ENCODE peak calls at places on chromosomes 5 and 9, in seven cellular contexts. One of them, this sample, is unnamed.

GRCh38 chr5:130724658-130725057 is 440.4 kb downstream of the HINT1 start:
- DNase-seq in amniotic epithelial cell: no peak
- DNase-seq in adipocyte: no peak
- DNase-seq in stimulated activated CD4-positive, alpha-beta T cell treated with anti-CD3 and anti-CD28 coated beads, Interleukin-2, amount 100 ng/mL, for 48 hours: no peak
- DNase-seq in activated gamma-delta T cell treated with anti-CD3 and anti-CD28 coated beads, Interleukin-2, amount 50 U/mL, for 16 hours: no peak
- DNase-seq in smooth muscle cell of the brain vasculature: no peak
- DNase-seq in T-helper 2 cell: no peak
- DNase-seq in this sample: no peak

GRCh38 chr9:90966475-90967150 is 165.0 kb downstream of the SYK start:
- DNase-seq in stimulated activated CD4-positive, alpha-beta T cell treated with anti-CD3 and anti-CD28 coated beads, Interleukin-2, amount 100 ng/mL, for 48 hours: peak
- DNase-seq in smooth muscle cell of the brain vasculature: no peak
- DNase-seq in T-helper 2 cell: no peak
- DNase-seq in activated gamma-delta T cell treated with anti-CD3 and anti-CD28 coated beads, Interleukin-2, amount 50 U/mL, for 16 hours: no peak
- DNase-seq in adipocyte: peak
- DNase-seq in amniotic epithelial cell: no peak
- DNase-seq in this sample: peak

GRCh38 chr5:179820483-179821297 is at the start of gene SQSTM1:
- DNase-seq in stimulated activated CD4-positive, alpha-beta T cell treated with anti-CD3 and anti-CD28 coated beads, Interleukin-2, amount 100 ng/mL, for 48 hours: peak
- DNase-seq in T-helper 2 cell: peak
- DNase-seq in amniotic epithelial cell: peak
- DNase-seq in smooth muscle cell of the brain vasculature: no peak
- DNase-seq in adipocyte: peak
- DNase-seq in activated gamma-delta T cell treated with anti-CD3 and anti-CD28 coated beads, Interleukin-2, amount 50 U/mL, for 16 hours: peak
- DNase-seq in this sample: peak

GRCh38 chr5:141875022-141875740 is 3.0 kb downstream of the PCDH1 start:
- DNase-seq in amniotic epithelial cell: no peak
- DNase-seq in activated gamma-delta T cell treated with anti-CD3 and anti-CD28 coated beads, Interleukin-2, amount 50 U/mL, for 16 hours: no peak
- DNase-seq in stimulated activated CD4-positive, alpha-beta T cell treated with anti-CD3 and anti-CD28 coated beads, Interleukin-2, amount 100 ng/mL, for 48 hours: no peak
- DNase-seq in smooth muscle cell of the brain vasculature: no peak
- DNase-seq in T-helper 2 cell: no peak
- DNase-seq in adipocyte: no peak
- DNase-seq in this sample: no peak

GRCh38 chr9:110142868-110143866 is 64.8 kb downstream of the C9orf152 start:
- DNase-seq in amniotic epithelial cell: no peak
- DNase-seq in T-helper 2 cell: no peak
- DNase-seq in adipocyte: no peak
- DNase-seq in smooth muscle cell of the brain vasculature: no peak
- DNase-seq in activated gamma-delta T cell treated with anti-CD3 and anti-CD28 coated beads, Interleukin-2, amount 50 U/mL, for 16 hours: no peak
- DNase-seq in stimulated activated CD4-positive, alpha-beta T cell treated with anti-CD3 and anti-CD28 coated beads, Interleukin-2, amount 100 ng/mL, for 48 hours: no peak
- DNase-seq in this sample: peak

GRCh38 chr9:69249337-69249736 is 75.3 kb downstream of the TJP2 start:
- DNase-seq in smooth muscle cell of the brain vasculature: no peak
- DNase-seq in stimulated activated CD4-positive, alpha-beta T cell treated with anti-CD3 and anti-CD28 coated beads, Interleukin-2, amount 100 ng/mL, for 48 hours: no peak
- DNase-seq in activated gamma-delta T cell treated with anti-CD3 and anti-CD28 coated beads, Interleukin-2, amount 50 U/mL, for 16 hours: no peak
- DNase-seq in adipocyte: no peak
- DNase-seq in amniotic epithelial cell: no peak
- DNase-seq in T-helper 2 cell: no peak
- DNase-seq in this sample: peak

GRCh38 chr5:90477073-90477472 is 2.4 kb downstream of the POLR3G start:
- DNase-seq in smooth muscle cell of the brain vasculature: no peak
- DNase-seq in activated gamma-delta T cell treated with anti-CD3 and anti-CD28 coated beads, Interleukin-2, amount 50 U/mL, for 16 hours: no peak
- DNase-seq in amniotic epithelial cell: no peak
- DNase-seq in stimulated activated CD4-positive, alpha-beta T cell treated with anti-CD3 and anti-CD28 coated beads, Interleukin-2, amount 100 ng/mL, for 48 hours: no peak
- DNase-seq in adipocyte: no peak
- DNase-seq in T-helper 2 cell: no peak
- DNase-seq in this sample: peak

GRCh38 chr9:35481347-35481975 is 8.4 kb upstream of the RUSC2 start:
- DNase-seq in adipocyte: peak
- DNase-seq in smooth muscle cell of the brain vasculature: peak
- DNase-seq in amniotic epithelial cell: peak
- DNase-seq in stimulated activated CD4-positive, alpha-beta T cell treated with anti-CD3 and anti-CD28 coated beads, Interleukin-2, amount 100 ng/mL, for 48 hours: no peak
- DNase-seq in activated gamma-delta T cell treated with anti-CD3 and anti-CD28 coated beads, Interleukin-2, amount 50 U/mL, for 16 hours: no peak
- DNase-seq in T-helper 2 cell: no peak
- DNase-seq in this sample: peak

GRCh38 chr5:32100230-32100629 is 73.9 kb downstream of the GOLPH3 start:
- DNase-seq in amniotic epithelial cell: peak
- DNase-seq in T-helper 2 cell: no peak
- DNase-seq in adipocyte: peak
- DNase-seq in stimulated activated CD4-positive, alpha-beta T cell treated with anti-CD3 and anti-CD28 coated beads, Interleukin-2, amount 100 ng/mL, for 48 hours: no peak
- DNase-seq in smooth muscle cell of the brain vasculature: no peak
- DNase-seq in activated gamma-delta T cell treated with anti-CD3 and anti-CD28 coated beads, Interleukin-2, amount 50 U/mL, for 16 hours: no peak
- DNase-seq in this sample: no peak

GRCh38 chr5:163916856-163917255 is 411.4 kb downstream of the MAT2B start:
- DNase-seq in smooth muscle cell of the brain vasculature: no peak
- DNase-seq in amniotic epithelial cell: peak
- DNase-seq in T-helper 2 cell: no peak
- DNase-seq in adipocyte: no peak
- DNase-seq in stimulated activated CD4-positive, alpha-beta T cell treated with anti-CD3 and anti-CD28 coated beads, Interleukin-2, amount 100 ng/mL, for 48 hours: no peak
- DNase-seq in activated gamma-delta T cell treated with anti-CD3 and anti-CD28 coated beads, Interleukin-2, amount 50 U/mL, for 16 hours: no peak
- DNase-seq in this sample: peak

GRCh38 chr9:134571946-134572914 is 69.4 kb upstream of the COL5A1 start:
- DNase-seq in T-helper 2 cell: no peak
- DNase-seq in adipocyte: no peak
- DNase-seq in amniotic epithelial cell: peak
- DNase-seq in activated gamma-delta T cell treated with anti-CD3 and anti-CD28 coated beads, Interleukin-2, amount 50 U/mL, for 16 hours: no peak
- DNase-seq in smooth muscle cell of the brain vasculature: no peak
- DNase-seq in stimulated activated CD4-positive, alpha-beta T cell treated with anti-CD3 and anti-CD28 coated beads, Interleukin-2, amount 100 ng/mL, for 48 hours: no peak
- DNase-seq in this sample: no peak

GRCh38 chr9:131290039-131290766 is 680 bp downstream of the PLPP7 start:
- DNase-seq in amniotic epithelial cell: no peak
- DNase-seq in T-helper 2 cell: no peak
- DNase-seq in adipocyte: no peak
- DNase-seq in activated gamma-delta T cell treated with anti-CD3 and anti-CD28 coated beads, Interleukin-2, amount 50 U/mL, for 16 hours: no peak
- DNase-seq in stimulated activated CD4-positive, alpha-beta T cell treated with anti-CD3 and anti-CD28 coated beads, Interleukin-2, amount 100 ng/mL, for 48 hours: no peak
- DNase-seq in smooth muscle cell of the brain vasculature: no peak
- DNase-seq in this sample: no peak

GRCh38 chr9:107710552-107710951 is 221.0 kb upstream of the KLF4 start:
- DNase-seq in stimulated activated CD4-positive, alpha-beta T cell treated with anti-CD3 and anti-CD28 coated beads, Interleukin-2, amount 100 ng/mL, for 48 hours: no peak
- DNase-seq in amniotic epithelial cell: no peak
- DNase-seq in T-helper 2 cell: no peak
- DNase-seq in smooth muscle cell of the brain vasculature: no peak
- DNase-seq in adipocyte: peak
- DNase-seq in activated gamma-delta T cell treated with anti-CD3 and anti-CD28 coated beads, Interleukin-2, amount 50 U/mL, for 16 hours: no peak
- DNase-seq in this sample: no peak

GRCh38 chr5:174453690-174454089 is 270.7 kb upstream of the MSX2 start:
- DNase-seq in amniotic epithelial cell: no peak
- DNase-seq in stimulated activated CD4-positive, alpha-beta T cell treated with anti-CD3 and anti-CD28 coated beads, Interleukin-2, amount 100 ng/mL, for 48 hours: no peak
- DNase-seq in T-helper 2 cell: no peak
- DNase-seq in adipocyte: peak
- DNase-seq in smooth muscle cell of the brain vasculature: no peak
- DNase-seq in activated gamma-delta T cell treated with anti-CD3 and anti-CD28 coated beads, Interleukin-2, amount 50 U/mL, for 16 hours: no peak
- DNase-seq in this sample: no peak

GRCh38 chr9:88976186-88976887 is 14.9 kb upstream of the S1PR3 start:
- DNase-seq in adipocyte: no peak
- DNase-seq in T-helper 2 cell: no peak
- DNase-seq in stimulated activated CD4-positive, alpha-beta T cell treated with anti-CD3 and anti-CD28 coated beads, Interleukin-2, amount 100 ng/mL, for 48 hours: no peak
- DNase-seq in activated gamma-delta T cell treated with anti-CD3 and anti-CD28 coated beads, Interleukin-2, amount 50 U/mL, for 16 hours: no peak
- DNase-seq in amniotic epithelial cell: no peak
- DNase-seq in smooth muscle cell of the brain vasculature: no peak
- DNase-seq in this sample: no peak

GRCh38 chr9:19675492-19675891 is 113.3 kb downstream of the SLC24A2 start:
- DNase-seq in smooth muscle cell of the brain vasculature: no peak
- DNase-seq in amniotic epithelial cell: no peak
- DNase-seq in T-helper 2 cell: no peak
- DNase-seq in stimulated activated CD4-positive, alpha-beta T cell treated with anti-CD3 and anti-CD28 coated beads, Interleukin-2, amount 100 ng/mL, for 48 hours: no peak
- DNase-seq in adipocyte: no peak
- DNase-seq in activated gamma-delta T cell treated with anti-CD3 and anti-CD28 coated beads, Interleukin-2, amount 50 U/mL, for 16 hours: no peak
- DNase-seq in this sample: no peak

GRCh38 chr5:181205735-181206401 is 872 bp upstream of the TRIM7 start:
- DNase-seq in smooth muscle cell of the brain vasculature: no peak
- DNase-seq in activated gamma-delta T cell treated with anti-CD3 and anti-CD28 coated beads, Interleukin-2, amount 50 U/mL, for 16 hours: no peak
- DNase-seq in amniotic epithelial cell: peak
- DNase-seq in stimulated activated CD4-positive, alpha-beta T cell treated with anti-CD3 and anti-CD28 coated beads, Interleukin-2, amount 100 ng/mL, for 48 hours: no peak
- DNase-seq in T-helper 2 cell: no peak
- DNase-seq in adipocyte: no peak
- DNase-seq in this sample: peak

GRCh38 chr9:19660019-19660418 is 128.8 kb downstream of the SLC24A2 start:
- DNase-seq in smooth muscle cell of the brain vasculature: no peak
- DNase-seq in T-helper 2 cell: no peak
- DNase-seq in adipocyte: no peak
- DNase-seq in amniotic epithelial cell: no peak
- DNase-seq in stimulated activated CD4-positive, alpha-beta T cell treated with anti-CD3 and anti-CD28 coated beads, Interleukin-2, amount 100 ng/mL, for 48 hours: no peak
- DNase-seq in activated gamma-delta T cell treated with anti-CD3 and anti-CD28 coated beads, Interleukin-2, amount 50 U/mL, for 16 hours: no peak
- DNase-seq in this sample: no peak

GRCh38 chr5:100647461-100648230 is 112.5 kb downstream of the FAM174A start:
- DNase-seq in adipocyte: peak
- DNase-seq in activated gamma-delta T cell treated with anti-CD3 and anti-CD28 coated beads, Interleukin-2, amount 50 U/mL, for 16 hours: no peak
- DNase-seq in stimulated activated CD4-positive, alpha-beta T cell treated with anti-CD3 and anti-CD28 coated beads, Interleukin-2, amount 100 ng/mL, for 48 hours: no peak
- DNase-seq in T-helper 2 cell: no peak
- DNase-seq in smooth muscle cell of the brain vasculature: no peak
- DNase-seq in amniotic epithelial cell: peak
- DNase-seq in this sample: peak

GRCh38 chr9:15206949-15207696 is 99.9 kb downstream of the TTC39B start:
- DNase-seq in activated gamma-delta T cell treated with anti-CD3 and anti-CD28 coated beads, Interleukin-2, amount 50 U/mL, for 16 hours: no peak
- DNase-seq in stimulated activated CD4-positive, alpha-beta T cell treated with anti-CD3 and anti-CD28 coated beads, Interleukin-2, amount 100 ng/mL, for 48 hours: no peak
- DNase-seq in smooth muscle cell of the brain vasculature: no peak
- DNase-seq in adipocyte: no peak
- DNase-seq in amniotic epithelial cell: no peak
- DNase-seq in T-helper 2 cell: no peak
- DNase-seq in this sample: no peak

GRCh38 chr9:88387035-88387732 is 1.1 kb upstream of the SPIN1 start:
- DNase-seq in smooth muscle cell of the brain vasculature: no peak
- DNase-seq in amniotic epithelial cell: peak
- DNase-seq in T-helper 2 cell: no peak
- DNase-seq in activated gamma-delta T cell treated with anti-CD3 and anti-CD28 coated beads, Interleukin-2, amount 50 U/mL, for 16 hours: peak
- DNase-seq in adipocyte: peak
- DNase-seq in stimulated activated CD4-positive, alpha-beta T cell treated with anti-CD3 and anti-CD28 coated beads, Interleukin-2, amount 100 ng/mL, for 48 hours: peak
- DNase-seq in this sample: peak

GRCh38 chr5:124634820-124635323 is 111.6 kb downstream of the ZNF608 start:
- DNase-seq in adipocyte: peak
- DNase-seq in smooth muscle cell of the brain vasculature: no peak
- DNase-seq in amniotic epithelial cell: peak
- DNase-seq in activated gamma-delta T cell treated with anti-CD3 and anti-CD28 coated beads, Interleukin-2, amount 50 U/mL, for 16 hours: no peak
- DNase-seq in T-helper 2 cell: no peak
- DNase-seq in stimulated activated CD4-positive, alpha-beta T cell treated with anti-CD3 and anti-CD28 coated beads, Interleukin-2, amount 100 ng/mL, for 48 hours: no peak
- DNase-seq in this sample: no peak

GRCh38 chr5:55633574-55634203 is 78.4 kb downstream of the SLC38A9 start:
- DNase-seq in activated gamma-delta T cell treated with anti-CD3 and anti-CD28 coated beads, Interleukin-2, amount 50 U/mL, for 16 hours: no peak
- DNase-seq in T-helper 2 cell: no peak
- DNase-seq in stimulated activated CD4-positive, alpha-beta T cell treated with anti-CD3 and anti-CD28 coated beads, Interleukin-2, amount 100 ng/mL, for 48 hours: no peak
- DNase-seq in amniotic epithelial cell: no peak
- DNase-seq in smooth muscle cell of the brain vasculature: no peak
- DNase-seq in adipocyte: peak
- DNase-seq in this sample: peak

GRCh38 chr5:92962752-92963151 is 618.3 kb downstream of the NR2F1-AS1 start:
- DNase-seq in amniotic epithelial cell: no peak
- DNase-seq in adipocyte: peak
- DNase-seq in stimulated activated CD4-positive, alpha-beta T cell treated with anti-CD3 and anti-CD28 coated beads, Interleukin-2, amount 100 ng/mL, for 48 hours: no peak
- DNase-seq in smooth muscle cell of the brain vasculature: no peak
- DNase-seq in T-helper 2 cell: no peak
- DNase-seq in activated gamma-delta T cell treated with anti-CD3 and anti-CD28 coated beads, Interleukin-2, amount 50 U/mL, for 16 hours: no peak
- DNase-seq in this sample: no peak

GRCh38 chr5:170737591-170737990 is 45.9 kb upstream of the GABRP start:
- DNase-seq in smooth muscle cell of the brain vasculature: no peak
- DNase-seq in adipocyte: no peak
- DNase-seq in activated gamma-delta T cell treated with anti-CD3 and anti-CD28 coated beads, Interleukin-2, amount 50 U/mL, for 16 hours: no peak
- DNase-seq in T-helper 2 cell: no peak
- DNase-seq in amniotic epithelial cell: no peak
- DNase-seq in stimulated activated CD4-positive, alpha-beta T cell treated with anti-CD3 and anti-CD28 coated beads, Interleukin-2, amount 100 ng/mL, for 48 hours: no peak
- DNase-seq in this sample: no peak

GRCh38 chr5:172726966-172727365 is 44.0 kb downstream of the DUSP1 start:
- DNase-seq in activated gamma-delta T cell treated with anti-CD3 and anti-CD28 coated beads, Interleukin-2, amount 50 U/mL, for 16 hours: no peak
- DNase-seq in T-helper 2 cell: no peak
- DNase-seq in smooth muscle cell of the brain vasculature: no peak
- DNase-seq in adipocyte: no peak
- DNase-seq in stimulated activated CD4-positive, alpha-beta T cell treated with anti-CD3 and anti-CD28 coated beads, Interleukin-2, amount 100 ng/mL, for 48 hours: no peak
- DNase-seq in amniotic epithelial cell: no peak
- DNase-seq in this sample: no peak

GRCh38 chr5:110150199-110150598 is 460.5 kb downstream of the MAN2A1 start:
- DNase-seq in smooth muscle cell of the brain vasculature: peak
- DNase-seq in T-helper 2 cell: no peak
- DNase-seq in amniotic epithelial cell: peak
- DNase-seq in adipocyte: peak
- DNase-seq in activated gamma-delta T cell treated with anti-CD3 and anti-CD28 coated beads, Interleukin-2, amount 50 U/mL, for 16 hours: no peak
- DNase-seq in stimulated activated CD4-positive, alpha-beta T cell treated with anti-CD3 and anti-CD28 coated beads, Interleukin-2, amount 100 ng/mL, for 48 hours: no peak
- DNase-seq in this sample: peak

GRCh38 chr5:13217636-13218035 is 726.9 kb downstream of the DNAH5 start:
- DNase-seq in smooth muscle cell of the brain vasculature: no peak
- DNase-seq in activated gamma-delta T cell treated with anti-CD3 and anti-CD28 coated beads, Interleukin-2, amount 50 U/mL, for 16 hours: no peak
- DNase-seq in T-helper 2 cell: no peak
- DNase-seq in amniotic epithelial cell: no peak
- DNase-seq in stimulated activated CD4-positive, alpha-beta T cell treated with anti-CD3 and anti-CD28 coated beads, Interleukin-2, amount 100 ng/mL, for 48 hours: no peak
- DNase-seq in adipocyte: no peak
- DNase-seq in this sample: peak

GRCh38 chr5:88144219-88145040 is 124.2 kb downstream of the TMEM161B start:
- DNase-seq in activated gamma-delta T cell treated with anti-CD3 and anti-CD28 coated beads, Interleukin-2, amount 50 U/mL, for 16 hours: no peak
- DNase-seq in T-helper 2 cell: no peak
- DNase-seq in smooth muscle cell of the brain vasculature: no peak
- DNase-seq in adipocyte: peak
- DNase-seq in amniotic epithelial cell: no peak
- DNase-seq in stimulated activated CD4-positive, alpha-beta T cell treated with anti-CD3 and anti-CD28 coated beads, Interleukin-2, amount 100 ng/mL, for 48 hours: no peak
- DNase-seq in this sample: no peak

GRCh38 chr9:135029871-135030710 is 57.4 kb upstream of the OLFM1 start:
- DNase-seq in stimulated activated CD4-positive, alpha-beta T cell treated with anti-CD3 and anti-CD28 coated beads, Interleukin-2, amount 100 ng/mL, for 48 hours: no peak
- DNase-seq in amniotic epithelial cell: no peak
- DNase-seq in T-helper 2 cell: no peak
- DNase-seq in smooth muscle cell of the brain vasculature: no peak
- DNase-seq in adipocyte: no peak
- DNase-seq in activated gamma-delta T cell treated with anti-CD3 and anti-CD28 coated beads, Interleukin-2, amount 50 U/mL, for 16 hours: no peak
- DNase-seq in this sample: no peak

This sample was measured in choroid plexus epithelial cell.